ENCODE peak calls at places on chromosomes 3 and 15, in six cellular contexts. V is sigmoid colon, Q is HepG2, K is transverse colon, J is upper lobe of left lung, D is esophagus muscularis mucosa. E is an unnamed sample.

GRCh38 chr15:62391565-62392262 is 226.6 kb upstream of the C2CD4B start:
- DNase-seq in Q (peak), V (peak), K (peak), J (peak), D (no peak), E (peak)

GRCh38 chr3:185896565-185896964 is 41.2 kb downstream of the TRA2B start:
- DNase-seq in Q (no peak), J (no peak), K (no peak), V (no peak), D (no peak), E (no peak)

GRCh38 chr3:94028093-94028837 is at the start of gene STX19:
- DNase-seq in D (no peak), V (no peak), J (no peak), Q (no peak), K (no peak), E (no peak)

GRCh38 chr3:115876860-115877646 is 253.7 kb downstream of the GAP43 start:
- DNase-seq in V (no peak), K (no peak), D (no peak), Q (no peak), J (no peak), E (no peak)

GRCh38 chr3:37768107-37768809 is 93.4 kb upstream of the CTDSPL start:
- DNase-seq in K (peak), V (no peak), Q (peak), J (peak), D (no peak), E (peak)

GRCh38 chr15:88331291-88331690 is 74.8 kb upstream of the NTRK3 start:
- DNase-seq in J (peak), Q (peak), K (peak), V (no peak), D (no peak), E (no peak)

GRCh38 chr3:71074416-71074815 is 509.1 kb downstream of the FOXP1 start:
- DNase-seq in Q (no peak), J (no peak), D (no peak), K (no peak), V (no peak), E (no peak)

GRCh38 chr3:187290561-187290960 is 976 bp downstream of the MASP1 start:
- DNase-seq in J (no peak), V (no peak), K (no peak), D (peak), Q (no peak), E (no peak)

GRCh38 chr15:66231421-66232266 is 21.9 kb downstream of the MEGF11 start:
- DNase-seq in Q (no peak), J (no peak), V (no peak), D (no peak), K (no peak), E (no peak)

GRCh38 chr15:36642311-36642710 is 62.9 kb downstream of the CDIN1 start:
- DNase-seq in V (no peak), K (no peak), Q (no peak), D (no peak), J (no peak), E (no peak)

GRCh38 chr15:101539492-101539891 is 50.0 kb upstream of the PCSK6 start:
- DNase-seq in V (peak), J (no peak), K (no peak), D (peak), Q (no peak), E (no peak)

GRCh38 chr3:101574388-101575156 is 592 bp downstream of the PCNP start:
- DNase-seq in J (peak), K (peak), Q (peak), D (peak), V (peak), E (peak)

GRCh38 chr3:5140230-5140621 is 18.1 kb downstream of the ARL8B start:
- DNase-seq in V (no peak), Q (no peak), K (no peak), D (no peak), J (no peak), E (no peak)

GRCh38 chr3:169886671-169887070 is 16.9 kb upstream of the LRRC31 start:
- DNase-seq in V (peak), K (no peak), D (no peak), J (peak), Q (no peak), E (peak)

GRCh38 chr15:58070801-58071418 is 5.4 kb upstream of the ALDH1A2 start:
- DNase-seq in J (peak), V (peak), K (peak), D (no peak), Q (peak), E (peak)

GRCh38 chr3:65443739-65444447 is 594.8 kb downstream of the MAGI1 start:
- DNase-seq in K (no peak), D (no peak), V (no peak), Q (no peak), J (no peak), E (no peak)

GRCh38 chr3:157122116-157122515 is 37.8 kb downstream of the CCNL1 start:
- DNase-seq in D (no peak), K (no peak), V (no peak), J (no peak), Q (peak), E (no peak)

GRCh38 chr3:106048946-106049481 is 180.2 kb upstream of the CBLB start:
- DNase-seq in J (no peak), D (no peak), V (no peak), K (no peak), Q (no peak), E (no peak)

GRCh38 chr15:99424978-99425665 is 140.7 kb upstream of the MEF2A start:
- DNase-seq in D (no peak), V (peak), K (no peak), J (peak), Q (peak), E (no peak)

GRCh38 chr15:68414591-68414990 is 17.4 kb downstream of the ITGA11 start:
- DNase-seq in K (no peak), Q (no peak), V (no peak), J (no peak), D (peak), E (no peak)

GRCh38 chr15:48283361-48284157 is 47.7 kb upstream of the DUT start:
- DNase-seq in J (no peak), V (no peak), K (no peak), Q (peak), D (no peak), E (no peak)

GRCh38 chr15:39472661-39473657 is 107.9 kb upstream of the THBS1 start:
- DNase-seq in D (peak), V (peak), K (peak), J (peak), Q (no peak), E (peak)

GRCh38 chr3:43686700-43687498 is 3.8 kb upstream of the ABHD5 start:
- DNase-seq in J (no peak), D (no peak), Q (no peak), K (no peak), V (no peak), E (no peak)

GRCh38 chr15:51621917-51622268 is 678 bp downstream of the DMXL2 start:
- DNase-seq in D (no peak), V (peak), Q (peak), K (peak), J (peak), E (peak)

GRCh38 chr15:52994290-52994689 is 204.2 kb upstream of the ONECUT1 start:
- DNase-seq in Q (no peak), D (no peak), J (no peak), V (no peak), K (no peak), E (no peak)

GRCh38 chr3:126156468-126156867 is 23.9 kb downstream of the ALDH1L1 start:
- DNase-seq in Q (no peak), K (no peak), D (peak), V (no peak), J (no peak), E (no peak)

GRCh38 chr15:69393831-69394491 is 20.2 kb upstream of the KIF23 start:
- DNase-seq in K (no peak), J (no peak), V (no peak), D (no peak), Q (no peak), E (no peak)

GRCh38 chr3:107668398-107668797 is 145.6 kb downstream of the BBX start:
- DNase-seq in Q (no peak), K (no peak), V (no peak), J (no peak), D (no peak), E (no peak)

GRCh38 chr15:100671858-100672543 is 69.6 kb downstream of the ASB7 start:
- DNase-seq in D (no peak), J (no peak), V (no peak), K (no peak), Q (peak), E (no peak)

GRCh38 chr3:186452517-186452916 is 90.5 kb upstream of the DGKG start:
- DNase-seq in V (no peak), Q (no peak), J (no peak), K (no peak), D (peak), E (peak)

GRCh38 chr3:12440927-12441326 is 43.4 kb upstream of the TSEN2 start:
- DNase-seq in D (no peak), V (peak), Q (no peak), K (no peak), J (no peak), E (no peak)

GRCh38 chr15:97547381-97547780 is 413.1 kb upstream of the ARRDC4 start:
- DNase-seq in D (no peak), J (no peak), Q (no peak), V (no peak), K (no peak), E (no peak)

GRCh38 chr3:133937756-133938601 is 42.3 kb upstream of the RAB6B start:
- DNase-seq in K (no peak), Q (no peak), V (peak), D (peak), J (no peak), E (peak)

GRCh38 chr3:71268462-71268999 is 315.0 kb downstream of the FOXP1 start:
- DNase-seq in V (no peak), Q (no peak), K (no peak), J (no peak), D (no peak), E (no peak)

GRCh38 chr15:35487417-35487816 is 58.5 kb downstream of the DPH6 start:
- DNase-seq in K (no peak), J (no peak), V (no peak), Q (no peak), D (no peak), E (no peak)

DNA sequence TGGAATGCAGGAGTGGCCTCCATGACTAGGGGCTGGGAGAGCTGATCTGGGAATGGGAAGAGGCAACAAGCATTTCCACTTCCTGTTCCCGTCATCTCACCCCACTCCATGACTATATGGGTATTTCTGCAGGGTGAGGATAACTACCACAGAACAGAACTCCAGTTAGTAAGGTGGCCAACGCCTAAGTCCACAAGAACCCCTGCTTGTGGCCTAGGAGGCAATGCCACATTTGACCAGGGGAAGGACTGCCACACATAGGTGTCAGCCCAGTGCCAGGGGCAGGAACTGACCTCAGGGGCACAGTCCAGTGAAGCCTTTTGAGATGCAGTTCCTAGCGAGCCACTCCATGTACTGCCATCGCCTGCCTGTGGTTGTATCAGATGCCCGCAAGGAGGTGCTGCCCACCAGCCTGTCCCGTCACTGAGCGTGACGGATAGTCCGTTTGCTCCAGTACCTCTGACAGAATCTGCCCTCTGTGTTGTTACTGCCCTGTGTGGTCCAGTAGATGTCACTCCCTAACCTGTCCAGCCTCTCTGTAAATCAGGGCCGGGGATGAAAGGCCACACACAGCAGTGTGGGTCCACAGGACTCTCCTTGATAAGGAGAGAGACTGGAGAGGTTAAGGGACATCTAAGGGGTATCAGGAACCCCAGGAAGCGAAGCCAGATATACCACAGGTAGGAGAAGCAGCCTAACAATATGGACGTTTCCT is 3.5 kb upstream of the MTFMT start:
- DNase-seq in K (peak), V (peak), D (no peak), J (peak), Q (peak), E (peak)
- TF ChIP-seq POLR2AphosphoS5 in K (no peak), V (no peak), D (no peak), J (no peak), Q (no peak), E (peak)

DNA sequence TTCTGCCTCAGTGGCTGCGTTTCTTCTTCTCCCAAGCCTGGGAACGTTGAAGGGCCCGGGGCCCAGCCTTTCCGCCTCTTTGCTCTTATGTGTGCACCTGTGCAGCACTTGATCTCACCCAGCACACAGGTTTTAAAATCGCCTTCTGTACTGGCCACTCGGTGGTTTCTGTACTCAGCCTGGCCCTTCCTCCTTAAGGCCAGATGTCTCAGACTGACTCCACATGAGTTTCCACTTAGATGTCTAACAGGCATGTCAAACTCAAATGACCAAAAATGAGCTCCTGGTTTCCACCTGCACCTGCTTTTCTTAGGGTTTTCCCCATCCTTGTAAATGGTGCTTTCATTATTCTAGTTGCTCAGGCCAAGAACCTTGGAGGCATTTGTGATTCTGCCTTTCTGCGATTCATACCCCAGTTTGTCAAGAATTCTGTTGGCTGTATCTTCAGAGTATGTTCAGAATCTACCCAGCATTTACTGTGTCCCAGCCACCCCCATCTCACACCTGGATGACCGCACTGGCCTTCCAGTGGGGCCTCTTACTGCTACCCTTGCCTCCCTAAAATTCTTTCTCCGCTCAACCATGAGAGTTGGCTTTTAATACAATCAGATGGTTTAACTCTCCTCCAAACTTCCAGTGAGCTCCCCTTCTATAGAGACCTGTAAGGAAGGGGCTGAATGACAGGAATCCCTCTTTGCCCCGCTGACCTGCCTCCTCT is 2.2 kb upstream of the TRAK1 start:
- DNase-seq in K (no peak), Q (no peak), D (no peak), J (no peak), V (no peak), E (no peak)
- H3K4me3 ChIP-seq in K (no peak), Q (no peak), D (no peak), J (no peak), V (no peak), E (no peak)

DNA sequence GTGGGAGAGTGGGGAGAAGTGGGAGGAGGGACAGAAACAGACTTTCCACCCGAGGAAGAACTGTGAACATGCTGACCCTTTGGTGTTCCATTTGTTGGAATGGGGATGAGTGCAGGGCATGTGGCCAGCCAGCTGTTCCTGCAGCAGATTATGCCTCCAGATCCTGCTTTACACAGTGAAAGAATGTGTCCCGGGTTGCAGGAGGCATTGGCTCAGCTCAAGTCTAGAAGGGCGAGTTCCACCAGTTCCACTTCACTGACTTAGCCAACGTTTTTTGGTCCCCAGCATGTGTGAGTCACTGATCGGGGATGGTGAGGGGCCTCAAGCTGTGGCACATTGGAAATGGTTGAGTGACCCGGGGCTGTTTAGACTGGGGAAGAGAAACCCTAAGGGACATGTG is 307.0 kb upstream of the ROPN1 start:
- DNase-seq in D (peak), Q (no peak), V (no peak), K (no peak), J (no peak), E (no peak)
- TF ChIP-seq EP300 in D (no peak), Q (no peak), V (no peak), K (no peak), J (no peak), E (no peak)

GRCh38 chr3:179093807-179094206 is 22.2 kb upstream of the ZMAT3 start:
- DNase-seq in K (no peak), Q (no peak), J (no peak), D (no peak), V (no peak), E (no peak)

GRCh38 chr3:179088306-179088705 is 16.7 kb upstream of the ZMAT3 start:
- DNase-seq in K (no peak), J (no peak), V (no peak), D (no peak), Q (no peak), E (no peak)

DNA sequence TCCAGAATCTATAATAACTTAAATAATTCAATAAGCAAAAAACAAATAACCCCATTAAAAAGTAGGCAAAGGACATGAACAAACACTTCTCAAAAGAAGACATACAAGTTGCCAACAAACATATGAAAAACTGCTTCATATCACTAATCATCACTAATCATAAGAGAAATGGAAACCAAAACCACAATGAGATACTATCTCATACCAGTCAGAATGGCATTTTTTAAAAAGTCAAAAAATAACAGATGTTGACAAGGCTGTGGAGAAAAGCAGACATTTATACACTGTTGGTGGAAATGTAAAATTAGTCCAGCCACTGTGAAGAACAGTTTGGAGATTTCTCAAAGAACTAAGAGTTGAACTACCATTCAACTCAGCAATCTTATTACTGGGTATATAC is 19.5 kb upstream of the ZMAT3 start:
- DNase-seq in J (no peak), K (no peak), Q (no peak), V (no peak), D (no peak), E (no peak)
- TF ChIP-seq POLR2AphosphoS5 in J (no peak), K (no peak), Q (no peak), V (no peak), D (no peak), E (no peak)

GRCh38 chr3:188510366-188510765 is 356.4 kb downstream of the LPP start:
- DNase-seq in V (no peak), K (no peak), D (no peak), Q (no peak), J (no peak), E (no peak)
- H3K4me3 ChIP-seq in V (no peak), K (no peak), D (no peak), Q (no peak), J (no peak), E (no peak)

DNA sequence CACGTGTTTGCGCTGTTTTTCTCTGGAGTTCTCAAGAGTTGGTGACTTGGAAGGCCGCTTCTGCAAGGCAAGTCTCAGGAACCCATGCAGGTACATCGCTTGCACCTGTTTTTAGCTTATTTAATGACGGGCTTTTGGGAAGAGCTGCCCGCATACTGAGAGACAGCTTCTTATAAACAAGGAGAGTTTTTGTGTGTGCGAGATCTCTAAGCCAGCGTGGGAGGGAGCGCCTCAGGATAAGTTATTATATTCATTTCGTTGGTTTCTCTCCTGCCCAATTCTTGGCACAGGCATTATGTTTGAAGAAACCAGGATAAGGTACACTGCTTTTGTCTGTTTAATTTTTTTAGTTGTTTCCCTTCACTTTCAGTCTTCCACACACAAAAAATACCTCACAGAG is 11.4 kb upstream of the SACM1L start:
- DNase-seq in J (no peak), Q (no peak), D (no peak), V (no peak), K (no peak), E (no peak)
- TF ChIP-seq EP300 in J (no peak), Q (no peak), D (no peak), V (no peak), K (no peak), E (no peak)

DNA sequence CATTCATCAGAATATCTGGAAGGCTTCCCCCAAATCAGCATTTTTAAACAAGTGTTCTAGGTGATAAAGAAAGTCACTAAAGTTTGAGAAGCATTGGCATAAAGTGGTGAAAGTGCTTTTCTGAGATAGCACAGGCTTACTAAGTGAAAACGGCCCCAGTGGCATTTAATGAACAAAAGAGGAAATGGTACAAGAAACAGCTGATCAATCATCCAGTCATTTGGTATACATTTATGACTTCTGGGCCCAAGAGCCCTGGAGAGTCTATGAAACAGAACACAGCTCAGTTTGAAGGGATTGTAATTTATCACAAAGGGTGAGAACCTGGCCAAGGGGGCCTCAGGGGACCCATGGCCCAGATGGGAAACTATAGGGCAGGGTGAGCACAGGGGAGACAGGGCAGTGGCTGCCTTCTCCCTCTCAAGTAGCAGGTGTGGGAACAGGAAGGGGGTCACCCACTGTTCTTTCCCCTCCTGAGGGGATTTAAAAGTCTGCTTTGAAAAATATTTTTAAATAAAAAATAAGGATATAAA is 265.5 kb upstream of the ROPN1 start:
- DNase-seq in V (no peak), K (no peak), D (no peak), Q (no peak), J (no peak), E (no peak)
- TF ChIP-seq POLR2AphosphoS5 in V (no peak), K (no peak), D (no peak), Q (no peak), J (no peak), E (no peak)

DNA sequence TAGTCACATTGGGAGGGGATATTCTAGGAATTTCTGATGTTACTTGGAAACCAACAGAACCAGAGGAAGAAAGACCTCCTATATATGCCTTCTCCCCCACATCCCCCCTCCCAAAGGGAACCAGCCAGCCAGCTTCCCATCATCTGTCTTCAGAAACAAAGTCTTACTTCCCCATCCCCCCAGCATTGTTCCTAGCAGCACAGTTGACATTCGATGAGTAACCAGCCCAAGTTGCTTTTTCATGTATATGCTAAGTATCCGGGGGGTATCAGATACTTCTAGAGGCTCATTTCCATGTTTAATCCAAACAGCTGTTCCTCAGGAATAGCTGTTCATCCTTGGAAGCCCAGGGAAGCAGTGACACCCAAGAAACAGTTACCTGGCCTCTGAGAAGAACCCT is 16.0 kb downstream of the RMDN3 start:
- DNase-seq in V (peak), J (no peak), Q (no peak), D (no peak), K (no peak), E (no peak)
- H3K4me3 ChIP-seq in V (no peak), J (no peak), Q (no peak), D (no peak), K (no peak), E (no peak)

E was measured in stomach.